ENCODE peak calls at places on chromosome 14, in four cellular contexts. P is endothelial cell of umbilical vein, W is aorta, L is uterus. K is an unnamed sample.

GRCh38 chr14:64040044-64040443 is 187.2 kb downstream of the SYNE2 start:
- DNase-seq in P (peak; percentile 28), W (no peak), L (no peak), K (no peak)

GRCh38 chr14:50247245-50247644 is 15.9 kb upstream of the SOS2 start:
- DNase-seq in P (no peak), W (no peak), L (no peak), K (no peak)

GRCh38 chr14:82387699-82388098 is 854.0 kb upstream of the SEL1L start:
- DNase-seq in P (no peak), W (no peak), L (no peak), K (no peak)

GRCh38 chr14:69850086-69850735 is 29.0 kb upstream of the SMOC1 start:
- DNase-seq in P (no peak), W (no peak), L (no peak), K (no peak)

GRCh38 chr14:39102265-39102968 is 618 bp downstream of the SEC23A start:
- DNase-seq in P (peak; percentile 58), W (no peak), L (no peak), K (no peak)

GRCh38 chr14:94738097-94738496 is 31.8 kb downstream of the GSC start:
- DNase-seq in P (no peak), W (no peak), L (no peak), K (no peak)

GRCh38 chr14:39229601-39230110 is 4.1 kb upstream of the MIA2 start:
- DNase-seq in P (no peak), W (no peak), L (no peak), K (no peak)

GRCh38 chr14:38255408-38255672 is 553 bp downstream of the CLEC14A start:
- DNase-seq in P (no peak), W (peak; percentile 75), L (no peak), K (no peak)

GRCh38 chr14:102993523-102993922 is 63.8 kb downstream of the CDC42BPB start:
- DNase-seq in P (peak; percentile 49), W (no peak), L (no peak), K (no peak)

GRCh38 chr14:48973136-48973535 is 613.0 kb downstream of the RPS29 start:
- DNase-seq in P (no peak), W (no peak), L (no peak), K (no peak)

GRCh38 chr14:103520269-103520656 is 2.4 kb downstream of the CKB start:
- DNase-seq in P (no peak), W (peak; percentile 73), L (no peak), K (no peak)

GRCh38 chr14:100558966-100559365 is 28.3 kb downstream of the BEGAIN start:
- DNase-seq in P (no peak), W (no peak), L (no peak), K (no peak)

GRCh38 chr14:72883963-72884362 is 9.9 kb downstream of the DPF3 start:
- DNase-seq in P (peak; percentile 91), W (no peak), L (no peak), K (no peak)

GRCh38 chr14:42884100-42884499 is 1277.4 kb downstream of the LRFN5 start:
- DNase-seq in P (no peak), W (no peak), L (no peak), K (no peak)

GRCh38 chr14:83172363-83172762 is 1638.7 kb upstream of the SEL1L start:
- DNase-seq in P (no peak), W (no peak), L (no peak), K (no peak)

GRCh38 chr14:24463017-24463805 is 20.6 kb upstream of the SDR39U1 start:
- DNase-seq in P (no peak), W (no peak), L (no peak), K (no peak)

GRCh38 chr14:94054401-94054800 is 26.6 kb downstream of the DDX24 start:
- DNase-seq in P (no peak), W (no peak), L (no peak), K (peak; percentile 17)

GRCh38 chr14:80638620-80639215 is 302.8 kb downstream of the CEP128 start:
- DNase-seq in P (peak; percentile 81), W (no peak), L (no peak), K (no peak)

GRCh38 chr14:22282429-22282828 is 306.6 kb downstream of the DAD1 start:
- DNase-seq in P (no peak), W (no peak), L (no peak), K (no peak)

GRCh38 chr14:20609215-20610001 is 18.2 kb upstream of the RNASE12 start:
- DNase-seq in P (peak; percentile 89), W (no peak), L (peak; percentile 69), K (peak; percentile 83)
- H3K4me1 ChIP-seq in P (peaks cover 8% of the 10 kb centered on the region), W (no peaks in the 10 kb centered on the region), L (peaks cover under 1% of the 10 kb centered on the region), K (peaks cover 13% of the 10 kb centered on the region)

GRCh38 chr14:101826359-101826758 is 64.8 kb downstream of the PPP2R5C start:
- DNase-seq in P (no peak), W (no peak), L (no peak), K (no peak)
- H3K36me3 ChIP-seq in P (no peaks in the 10 kb centered on the region), W (no peaks in the 10 kb centered on the region), L (no peaks in the 10 kb centered on the region), K (peaks cover 2% of the 10 kb centered on the region)

DNA sequence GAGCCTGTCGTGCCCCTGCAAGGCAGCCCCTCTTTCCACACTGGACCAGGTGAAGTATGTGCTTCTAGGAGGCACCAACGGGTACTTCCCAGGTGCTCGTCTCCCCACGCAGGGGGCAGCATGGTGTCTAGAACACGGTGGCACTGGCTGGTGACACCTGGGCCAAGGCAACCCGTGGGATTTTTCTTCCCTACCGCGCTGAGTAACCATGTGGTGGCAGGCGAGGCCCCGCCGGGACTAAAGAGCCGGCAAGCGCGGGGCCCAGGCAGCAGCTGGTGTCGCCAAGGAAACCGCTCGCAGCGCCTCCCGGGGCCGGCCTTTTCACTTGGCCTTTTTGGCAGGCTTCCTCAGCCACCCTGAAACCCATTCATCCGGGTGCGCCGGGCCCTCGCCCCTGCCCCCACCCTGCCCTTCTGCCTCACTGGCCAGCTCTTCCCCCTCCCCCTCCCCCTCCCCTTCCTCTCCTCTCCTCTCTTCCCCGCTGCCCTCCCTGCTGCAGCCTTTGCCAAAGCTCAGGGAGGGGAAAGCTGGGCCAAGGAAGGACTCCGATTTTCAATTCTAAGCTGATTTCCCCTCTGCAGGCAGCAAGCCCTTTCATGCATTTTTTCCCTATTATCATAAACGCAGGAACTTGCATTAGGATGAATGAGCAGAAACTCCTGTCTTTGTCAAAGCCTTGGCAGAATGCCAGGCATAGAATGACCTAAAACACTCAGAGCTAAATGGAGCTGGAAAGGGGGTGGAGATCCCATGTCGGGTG is 81.2 kb downstream of the IRF2BPL start:
- DNase-seq in P (peak; percentile 83), W (peak; percentile 95), L (peak; percentile 85), K (peak; percentile 83)
- H3K4me3 ChIP-seq in P (no peak overlapping the region), W (no peak overlapping the region), L (no peak overlapping the region), K (peak overlapping the region; percentile 5)

GRCh38 chr14:68687746-68688145 is 105.1 kb downstream of the ZFP36L1 start:
- DNase-seq in P (no peak), W (no peak), L (peak; percentile 13), K (peak; percentile 55)

GRCh38 chr14:68684466-68685418 is 108.1 kb downstream of the ZFP36L1 start:
- DNase-seq in P (peak; percentile 39), W (no peak), L (peak; percentile 10), K (peak; percentile 57)

GRCh38 chr14:68686724-68687123 is 106.1 kb downstream of the ZFP36L1 start:
- DNase-seq in P (no peak), W (no peak), L (peak; percentile 5), K (peak; percentile 49)

GRCh38 chr14:68686212-68686478 is 106.7 kb downstream of the ZFP36L1 start:
- DNase-seq in P (no peak), W (no peak), L (no peak), K (no peak)

DNA sequence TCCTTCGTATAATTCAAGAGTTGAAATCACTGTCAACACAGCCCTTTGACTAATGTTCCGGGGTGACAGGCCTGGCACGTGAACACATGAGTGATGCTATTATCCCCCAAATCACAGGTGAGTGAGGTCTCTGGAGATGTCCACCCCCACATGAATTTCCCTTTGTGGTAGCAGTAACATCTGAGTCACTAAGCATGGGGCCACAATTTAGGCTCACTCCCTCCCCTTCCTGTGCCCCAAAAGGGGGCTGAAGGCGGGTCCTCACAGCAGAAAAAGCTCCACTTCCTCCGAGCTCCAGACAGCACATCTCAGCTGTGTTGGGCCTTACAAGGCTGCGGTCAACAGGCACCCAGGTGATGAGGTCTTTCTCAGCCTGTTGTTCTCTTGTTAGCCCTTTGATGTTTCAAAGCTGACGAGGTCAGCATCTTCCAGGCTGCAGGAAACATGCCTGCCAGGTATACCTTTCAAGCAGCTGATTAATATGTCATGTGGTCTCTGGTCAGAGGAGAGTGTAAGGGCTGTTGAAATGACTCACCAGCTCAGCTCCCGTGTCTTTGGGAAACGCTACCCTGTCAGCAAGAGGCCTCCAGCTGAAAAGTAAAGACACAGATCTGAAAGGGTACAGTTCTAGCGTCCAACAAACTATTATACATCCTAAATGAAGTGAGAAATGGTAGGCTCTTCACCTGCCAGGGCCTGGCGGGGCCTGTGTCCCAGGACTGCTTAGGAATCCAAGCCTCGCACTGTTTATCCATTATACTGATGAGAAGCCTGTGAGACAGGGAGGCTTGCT is 107.3 kb downstream of the ZFP36L1 start:
- DNase-seq in P (no peak), W (no peak), L (peak; percentile 18), K (peak; percentile 60)
- H3K4me1 ChIP-seq in P (peaks cover 43% of the 10 kb centered on the region), W (peaks cover 11% of the 10 kb centered on the region), L (peaks cover 23% of the 10 kb centered on the region), K (peaks cover 46% of the 10 kb centered on the region)

GRCh38 chr14:91298576-91298975 is 54.1 kb upstream of the GPR68 start:
- DNase-seq in P (peak; percentile 24), W (no peak), L (peak; percentile 57), K (no peak)
- H3K36me3 ChIP-seq in P (peaks cover 33% of the 10 kb centered on the region), W (no peaks in the 10 kb centered on the region), L (no peaks in the 10 kb centered on the region), K (no peaks in the 10 kb centered on the region)

DNA sequence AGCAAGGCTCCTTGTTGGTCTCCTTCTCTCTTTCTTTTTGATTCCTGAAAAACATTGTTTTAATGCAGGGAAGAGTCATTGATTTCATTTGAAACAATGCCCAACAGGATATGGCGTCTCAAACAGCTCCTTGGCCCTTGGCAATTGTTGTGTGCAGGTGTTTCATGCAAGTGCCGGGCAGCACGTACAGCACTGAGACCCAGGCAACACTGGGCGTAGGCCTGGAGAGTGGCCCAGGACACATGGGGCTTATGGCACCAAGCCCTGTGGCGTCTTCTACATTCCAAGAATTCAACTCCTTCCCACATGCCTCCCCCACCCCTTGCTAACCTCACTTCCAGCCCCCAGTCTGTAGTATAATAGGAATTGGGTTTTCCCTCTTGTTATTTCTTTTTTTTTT is 230.4 kb downstream of the SPTSSA start:
- DNase-seq in P (no peak), W (no peak), L (peak; percentile 20), K (no peak)
- H3K4me3 ChIP-seq in P (no peak overlapping the region), W (no peak overlapping the region), L (no peak overlapping the region), K (no peak overlapping the region)

DNA sequence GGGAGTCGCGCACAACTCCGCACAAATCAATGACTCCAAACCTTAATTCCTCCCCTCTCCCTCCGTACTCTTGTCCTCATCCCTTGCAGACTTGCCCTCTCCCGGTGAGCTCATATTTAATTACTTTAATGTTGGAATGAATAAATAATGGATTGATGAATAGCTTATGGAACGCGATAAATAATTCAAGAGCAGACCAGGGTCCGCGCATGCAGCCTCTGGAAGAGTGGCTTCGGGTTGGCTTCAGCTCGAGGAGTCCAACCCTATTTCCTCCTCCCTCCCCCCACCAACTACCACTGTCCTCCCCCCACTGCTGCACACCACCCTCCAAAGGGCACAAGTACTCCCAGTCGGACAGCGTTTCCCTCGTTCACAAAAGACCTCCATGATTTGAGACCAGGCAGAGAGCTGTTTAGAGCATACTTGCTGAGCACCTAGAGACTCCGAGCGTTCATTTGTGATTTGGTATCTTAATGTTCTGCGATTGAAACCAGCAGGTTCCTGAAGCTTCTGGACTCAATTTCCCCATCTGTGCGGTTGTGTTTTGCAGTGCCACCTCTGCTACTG is 621 bp upstream of the SIX1 start:
- DNase-seq in P (no peak), W (no peak), L (no peak), K (no peak)
- H3K4me1 ChIP-seq in P (peaks cover 25% of the 10 kb centered on the region), W (no peaks in the 10 kb centered on the region), L (peaks cover 12% of the 10 kb centered on the region), K (peaks cover 51% of the 10 kb centered on the region)

K was measured in tibial artery.